ENCODE peak calls at places on chromosomes 2 and 18, in seven cellular contexts. N is HCT116, K is sigmoid colon, A is transverse colon, G is endothelial cell of umbilical vein, T is K562, O is stomach. S is an unnamed sample.

GRCh38 chr18:4369726-4370125 is 85.4 kb downstream of the DLGAP1 start:
- DNase-seq in N (no peak), K (no peak), A (no peak), G (no peak), T (no peak), O (no peak), S (no peak)

GRCh38 chr2:144942516-144943256 is 422.8 kb upstream of the ZEB2 start:
- DNase-seq in N (no peak), K (no peak), A (peak), G (peak), T (peak), O (no peak), S (no peak)

GRCh38 chr2:201881382-201881720 is 75.0 kb downstream of the CDK15 start:
- DNase-seq in N (no peak), K (no peak), A (no peak), G (no peak), T (no peak), O (no peak), S (no peak)

GRCh38 chr18:56658261-56658660 is 7.1 kb downstream of the WDR7 start:
- DNase-seq in N (no peak), K (no peak), A (no peak), G (no peak), T (no peak), O (no peak), S (no peak)

GRCh38 chr2:121355488-121355887 is 70.5 kb upstream of the TFCP2L1 start:
- DNase-seq in N (no peak), K (peak), A (peak), G (no peak), T (no peak), O (peak), S (peak)

GRCh38 chr18:45221363-45221762 is 393.9 kb upstream of the SLC14A2 start:
- DNase-seq in N (no peak), K (no peak), A (no peak), G (no peak), T (no peak), O (no peak), S (no peak)

GRCh38 chr2:26298638-26299393 is 47.1 kb upstream of the SELENOI start:
- DNase-seq in N (no peak), K (peak), A (peak), G (peak), T (no peak), O (peak), S (peak)

GRCh38 chr18:332007-332406 is 64.2 kb upstream of the THOC1 start:
- DNase-seq in N (no peak), K (no peak), A (peak), G (peak), T (no peak), O (no peak), S (no peak)

GRCh38 chr2:21028021-21028947 is 15.6 kb downstream of the APOB start:
- DNase-seq in N (no peak), K (no peak), A (no peak), G (no peak), T (no peak), O (no peak), S (no peak)

GRCh38 chr2:48126180-48126579 is 219.9 kb upstream of the FBXO11 start:
- DNase-seq in N (no peak), K (peak), A (no peak), G (no peak), T (no peak), O (no peak), S (no peak)

GRCh38 chr18:8744038-8744437 is 38.7 kb downstream of the MTCL1 start:
- DNase-seq in N (no peak), K (no peak), A (no peak), G (no peak), T (no peak), O (no peak), S (no peak)

GRCh38 chr2:179354739-179355537 is 90.3 kb upstream of the SESTD1 start:
- DNase-seq in N (no peak), K (no peak), A (no peak), G (peak), T (no peak), O (no peak), S (no peak)

GRCh38 chr2:179354296-179354695 is 89.7 kb upstream of the SESTD1 start:
- DNase-seq in N (no peak), K (no peak), A (no peak), G (no peak), T (no peak), O (no peak), S (no peak)

GRCh38 chr2:179352181-179352580 is 87.5 kb upstream of the SESTD1 start:
- DNase-seq in N (no peak), K (no peak), A (no peak), G (no peak), T (no peak), O (no peak), S (no peak)

GRCh38 chr2:179355881-179356280 is 91.2 kb upstream of the SESTD1 start:
- DNase-seq in N (no peak), K (no peak), A (no peak), G (no peak), T (no peak), O (no peak), S (no peak)
- TF ChIP-seq POLR2AphosphoS5 in N (no peak), K (no peak), A (no peak), G (no peak), T (no peak), O (no peak), S (no peak)

DNA sequence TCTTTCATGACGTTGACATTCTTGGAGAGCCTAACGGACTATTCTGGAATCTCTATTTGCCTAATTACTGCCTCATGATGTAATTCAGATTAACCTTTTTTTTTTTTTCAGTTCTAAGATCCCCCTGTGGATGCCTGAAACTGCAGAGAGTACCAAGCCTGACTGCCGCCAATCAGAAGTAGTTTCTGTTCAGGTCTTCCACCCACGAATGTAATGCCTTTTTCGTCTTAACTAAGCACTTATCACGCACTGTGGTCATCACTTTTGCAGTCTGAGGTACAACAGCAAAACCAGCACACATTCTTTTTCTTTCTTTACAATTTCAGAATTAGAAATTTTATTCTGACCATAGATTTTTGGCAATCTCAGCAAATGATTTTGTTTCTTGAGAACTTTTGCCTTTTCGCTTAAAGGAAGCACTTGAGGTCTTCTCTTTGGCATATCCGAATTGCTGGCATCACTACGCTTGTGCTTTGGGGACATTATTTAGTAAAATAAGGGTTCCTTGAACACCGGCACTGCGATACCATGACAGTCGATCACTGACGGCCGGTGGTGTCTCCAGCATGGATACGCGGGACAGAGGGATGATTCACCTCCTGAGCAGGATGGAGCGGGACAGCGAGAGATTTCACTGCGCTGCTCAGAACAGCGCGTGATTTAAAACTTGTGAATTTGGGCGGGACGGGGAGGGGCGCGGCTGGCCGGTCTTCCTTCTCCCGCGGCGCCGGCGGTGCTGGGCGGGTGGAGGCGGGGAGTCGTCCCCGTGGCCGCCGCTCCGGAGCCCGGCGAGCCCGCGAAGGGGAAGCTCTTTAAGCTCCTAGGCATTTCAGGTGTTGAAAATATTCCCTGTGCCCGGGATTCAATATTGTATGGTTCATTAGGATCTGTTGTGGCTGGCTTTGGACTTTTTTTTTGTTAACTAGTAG is 32.0 kb upstream of the GPR55 start:
- DNase-seq in N (peak), K (no peak), A (peak), G (peak), T (peak), O (peak), S (no peak)
- TF ChIP-seq POLR2A in N (peak), K (no peak), A (no peak), G (no peak), T (no peak), O (no peak), S (no peak)

DNA sequence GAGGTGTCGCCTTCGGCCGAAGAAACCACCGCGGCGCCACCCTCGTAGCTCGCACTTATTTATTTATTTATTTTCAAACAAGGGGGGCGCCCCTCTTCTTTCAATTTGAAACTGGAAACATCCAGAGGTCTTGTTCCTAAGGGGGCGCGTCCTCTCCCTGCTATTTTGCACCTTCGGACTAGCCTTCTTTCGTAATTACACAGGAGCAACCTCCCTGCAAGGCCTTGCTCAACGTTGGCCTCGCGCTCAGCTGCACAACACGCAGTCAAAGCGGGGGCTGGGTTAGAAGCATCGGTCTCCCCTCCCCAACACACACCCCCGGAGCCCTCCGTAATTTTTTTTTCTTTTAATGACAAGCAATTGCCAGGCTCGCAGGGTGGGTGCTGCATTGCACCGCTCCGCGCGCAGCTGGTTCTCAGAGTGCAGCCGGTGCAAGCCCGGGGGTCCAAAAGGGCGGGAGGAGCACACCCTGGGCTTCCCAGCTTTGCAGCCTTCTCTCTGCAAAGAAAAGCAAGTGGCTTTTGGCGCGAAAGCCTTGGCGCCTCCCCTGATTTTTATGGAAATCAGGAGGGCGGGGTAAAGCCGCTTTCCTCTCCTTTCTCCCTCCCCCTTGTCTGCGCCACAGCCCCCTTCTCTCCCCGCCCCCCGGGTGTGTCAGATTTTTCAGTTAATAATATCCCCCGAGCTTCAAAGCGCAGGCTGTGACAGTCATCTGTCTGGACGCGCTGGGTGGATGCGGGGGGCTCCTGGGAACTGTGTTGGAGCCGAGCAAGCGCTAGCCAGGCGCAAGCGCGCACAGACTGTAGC is at the start of gene MYCN:
- DNase-seq in N (no peak), K (no peak), A (peak), G (peak), T (no peak), O (peak), S (peak)
- TF ChIP-seq POLR2AphosphoS5 in N (no peak), K (no peak), A (no peak), G (no peak), T (no peak), O (no peak), S (no peak)

GRCh38 chr2:68252407-68253210 is at the start of gene PPP3R1:
- DNase-seq in N (peak), K (peak), A (peak), G (peak), T (peak), O (peak), S (peak)
- TF ChIP-seq POLR2A in N (peak), K (peak), A (peak), G (peak), T (peak), O (no peak), S (peak)